ENCODE peak calls at places on chromosomes 12 and 14, in five cellular contexts. One of them, this sample, is unnamed. For H3K9me3, the result is how much of the 10 kb centered on the place peaks cover.

GRCh38 chr12:110141389-110141788 is 17.2 kb downstream of the IFT81 start:
- DNase-seq in CD4-positive, alpha-beta T cell: no peak
- DNase-seq in IMR-90: peak
- DNase-seq in tibial nerve: no peak
- DNase-seq in fibroblast of lung: peak
- DNase-seq in this sample: no peak

GRCh38 chr14:83994020-83994419 is 1535.9 kb upstream of the FLRT2 start:
- DNase-seq in CD4-positive, alpha-beta T cell: no peak
- DNase-seq in IMR-90: peak
- DNase-seq in tibial nerve: no peak
- DNase-seq in fibroblast of lung: peak
- DNase-seq in this sample: no peak

GRCh38 chr12:13536219-13536910 is 339.8 kb downstream of the EMP1 start:
- DNase-seq in CD4-positive, alpha-beta T cell: no peak
- DNase-seq in IMR-90: no peak
- DNase-seq in tibial nerve: no peak
- DNase-seq in fibroblast of lung: no peak
- DNase-seq in this sample: no peak

GRCh38 chr12:63967358-63967757 is 122.9 kb downstream of the SRGAP1 start:
- DNase-seq in CD4-positive, alpha-beta T cell: no peak
- DNase-seq in IMR-90: peak
- DNase-seq in tibial nerve: no peak
- DNase-seq in fibroblast of lung: peak
- DNase-seq in this sample: no peak

GRCh38 chr14:102554835-102555819 is 37.3 kb upstream of the RCOR1 start:
- DNase-seq in CD4-positive, alpha-beta T cell: peak
- DNase-seq in IMR-90: no peak
- DNase-seq in tibial nerve: no peak
- DNase-seq in fibroblast of lung: peak
- DNase-seq in this sample: peak

GRCh38 chr12:6767592-6768384 is 1.6 kb downstream of the PTMS start:
- DNase-seq in CD4-positive, alpha-beta T cell: no peak
- DNase-seq in IMR-90: peak
- DNase-seq in tibial nerve: no peak
- DNase-seq in fibroblast of lung: no peak
- DNase-seq in this sample: no peak

GRCh38 chr14:70884595-70885342 is 22.5 kb upstream of the PCNX1 start:
- DNase-seq in CD4-positive, alpha-beta T cell: no peak
- DNase-seq in IMR-90: no peak
- DNase-seq in tibial nerve: no peak
- DNase-seq in fibroblast of lung: no peak
- DNase-seq in this sample: no peak

GRCh38 chr12:94970560-94970959 is 32.9 kb downstream of the NDUFA12 start:
- DNase-seq in CD4-positive, alpha-beta T cell: no peak
- DNase-seq in IMR-90: no peak
- DNase-seq in tibial nerve: no peak
- DNase-seq in fibroblast of lung: no peak
- DNase-seq in this sample: no peak

GRCh38 chr14:91897121-91897701 is 29.9 kb upstream of the TC2N start:
- DNase-seq in CD4-positive, alpha-beta T cell: no peak
- DNase-seq in IMR-90: peak
- DNase-seq in tibial nerve: peak
- DNase-seq in fibroblast of lung: peak
- DNase-seq in this sample: no peak

GRCh38 chr12:124162151-124163110 is 132.5 kb upstream of the RFLNA start:
- DNase-seq in CD4-positive, alpha-beta T cell: no peak
- DNase-seq in IMR-90: no peak
- DNase-seq in tibial nerve: no peak
- DNase-seq in fibroblast of lung: no peak
- DNase-seq in this sample: peak

GRCh38 chr12:47408171-47408871 is 297.5 kb downstream of the RPAP3 start:
- DNase-seq in CD4-positive, alpha-beta T cell: peak
- DNase-seq in IMR-90: no peak
- DNase-seq in tibial nerve: no peak
- DNase-seq in fibroblast of lung: no peak
- DNase-seq in this sample: no peak

GRCh38 chr12:65838330-65838976 is 14.2 kb downstream of the HMGA2 start:
- DNase-seq in CD4-positive, alpha-beta T cell: no peak
- DNase-seq in IMR-90: no peak
- DNase-seq in tibial nerve: no peak
- DNase-seq in fibroblast of lung: no peak
- DNase-seq in this sample: no peak

GRCh38 chr12:124654666-124655316 is 87.4 kb upstream of the NCOR2 start:
- DNase-seq in CD4-positive, alpha-beta T cell: no peak
- DNase-seq in IMR-90: no peak
- DNase-seq in tibial nerve: no peak
- DNase-seq in fibroblast of lung: no peak
- DNase-seq in this sample: no peak

GRCh38 chr12:128745772-128746689 is 77.7 kb downstream of the SLC15A4 start:
- DNase-seq in CD4-positive, alpha-beta T cell: no peak
- DNase-seq in IMR-90: no peak
- DNase-seq in tibial nerve: no peak
- DNase-seq in fibroblast of lung: no peak
- DNase-seq in this sample: no peak

GRCh38 chr14:92105073-92105844 is 1.1 kb downstream of the ATXN3 start:
- DNase-seq in CD4-positive, alpha-beta T cell: no peak
- DNase-seq in IMR-90: peak
- DNase-seq in tibial nerve: no peak
- DNase-seq in fibroblast of lung: peak
- DNase-seq in this sample: no peak

GRCh38 chr12:31117203-31118011 is 43.7 kb downstream of the DDX11 start:
- DNase-seq in CD4-positive, alpha-beta T cell: peak
- DNase-seq in IMR-90: peak
- DNase-seq in tibial nerve: no peak
- DNase-seq in fibroblast of lung: peak
- DNase-seq in this sample: peak

GRCh38 chr12:125033296-125033695 is 31.9 kb upstream of the AACS start:
- DNase-seq in CD4-positive, alpha-beta T cell: no peak
- DNase-seq in IMR-90: no peak
- DNase-seq in tibial nerve: no peak
- DNase-seq in fibroblast of lung: no peak
- DNase-seq in this sample: no peak

GRCh38 chr12:94204647-94205247 is 56.4 kb downstream of the PLXNC1 start:
- DNase-seq in CD4-positive, alpha-beta T cell: no peak
- DNase-seq in IMR-90: no peak
- DNase-seq in tibial nerve: no peak
- DNase-seq in fibroblast of lung: no peak
- DNase-seq in this sample: no peak

GRCh38 chr12:69915964-69916363 is 90.9 kb downstream of the MYRFL start:
- DNase-seq in CD4-positive, alpha-beta T cell: no peak
- DNase-seq in IMR-90: no peak
- DNase-seq in tibial nerve: no peak
- DNase-seq in fibroblast of lung: no peak
- DNase-seq in this sample: no peak

GRCh38 chr14:99706121-99706900 is 22.2 kb downstream of the CYP46A1 start:
- DNase-seq in CD4-positive, alpha-beta T cell: no peak
- DNase-seq in IMR-90: no peak
- DNase-seq in tibial nerve: no peak
- DNase-seq in fibroblast of lung: no peak
- DNase-seq in this sample: no peak

GRCh38 chr14:98210045-98210678 is 1061.8 kb downstream of the BCL11B start:
- DNase-seq in CD4-positive, alpha-beta T cell: no peak
- DNase-seq in IMR-90: no peak
- DNase-seq in tibial nerve: no peak
- DNase-seq in fibroblast of lung: no peak
- DNase-seq in this sample: peak

GRCh38 chr14:99476864-99477263 is 3.8 kb downstream of the SETD3 start:
- DNase-seq in CD4-positive, alpha-beta T cell: no peak
- DNase-seq in IMR-90: peak
- DNase-seq in tibial nerve: no peak
- DNase-seq in fibroblast of lung: no peak
- DNase-seq in this sample: no peak

GRCh38 chr12:31408778-31409177 is 82.8 kb upstream of the SINHCAF start:
- DNase-seq in CD4-positive, alpha-beta T cell: no peak
- DNase-seq in IMR-90: no peak
- DNase-seq in tibial nerve: no peak
- DNase-seq in fibroblast of lung: no peak
- DNase-seq in this sample: no peak

GRCh38 chr12:32486158-32486557 is 86.8 kb downstream of the FGD4 start:
- DNase-seq in CD4-positive, alpha-beta T cell: no peak
- DNase-seq in IMR-90: no peak
- DNase-seq in tibial nerve: no peak
- DNase-seq in fibroblast of lung: no peak
- DNase-seq in this sample: no peak

GRCh38 chr12:20549115-20549719 is 145.9 kb upstream of the SLCO1C1 start:
- DNase-seq in CD4-positive, alpha-beta T cell: no peak
- DNase-seq in IMR-90: peak
- DNase-seq in tibial nerve: no peak
- DNase-seq in fibroblast of lung: peak
- DNase-seq in this sample: no peak

GRCh38 chr14:104355949-104356737 is 217.8 kb downstream of the KIF26A start:
- DNase-seq in CD4-positive, alpha-beta T cell: no peak
- DNase-seq in IMR-90: no peak
- DNase-seq in tibial nerve: no peak
- DNase-seq in fibroblast of lung: no peak
- DNase-seq in this sample: no peak

GRCh38 chr14:32657081-32657480 is 281.6 kb upstream of the NPAS3 start:
- DNase-seq in CD4-positive, alpha-beta T cell: no peak
- DNase-seq in IMR-90: peak
- DNase-seq in tibial nerve: no peak
- DNase-seq in fibroblast of lung: peak
- DNase-seq in this sample: no peak

DNA sequence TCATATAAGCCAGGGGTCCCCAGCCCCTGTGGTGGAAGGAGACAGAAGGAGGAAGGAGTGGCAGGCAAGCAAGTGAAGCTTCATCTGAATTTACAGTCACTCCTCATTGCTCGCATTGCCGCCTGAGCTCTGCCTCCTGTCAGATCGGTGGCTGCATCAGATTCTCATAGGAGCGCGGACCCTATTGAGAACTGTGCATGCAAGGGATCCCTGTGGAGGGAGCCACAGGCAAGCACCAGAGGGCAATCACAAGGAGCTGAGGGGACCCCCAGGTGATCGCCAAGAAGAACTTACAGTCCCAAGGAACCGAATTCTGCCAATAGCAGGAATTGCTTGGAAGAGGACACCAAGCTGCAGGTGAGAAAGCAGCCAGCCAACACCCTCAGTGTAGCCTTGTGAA is 33.2 kb upstream of the VRK1 start:
- DNase-seq in CD4-positive, alpha-beta T cell: no peak
- DNase-seq in IMR-90: no peak
- DNase-seq in tibial nerve: no peak
- DNase-seq in fibroblast of lung: no peak
- DNase-seq in this sample: no peak
- H3K9me3 ChIP-seq in CD4-positive, alpha-beta T cell: under half
- H3K9me3 ChIP-seq in IMR-90: under half
- H3K9me3 ChIP-seq in tibial nerve: under half
- H3K9me3 ChIP-seq in fibroblast of lung: under half
- H3K9me3 ChIP-seq in this sample: under half

DNA sequence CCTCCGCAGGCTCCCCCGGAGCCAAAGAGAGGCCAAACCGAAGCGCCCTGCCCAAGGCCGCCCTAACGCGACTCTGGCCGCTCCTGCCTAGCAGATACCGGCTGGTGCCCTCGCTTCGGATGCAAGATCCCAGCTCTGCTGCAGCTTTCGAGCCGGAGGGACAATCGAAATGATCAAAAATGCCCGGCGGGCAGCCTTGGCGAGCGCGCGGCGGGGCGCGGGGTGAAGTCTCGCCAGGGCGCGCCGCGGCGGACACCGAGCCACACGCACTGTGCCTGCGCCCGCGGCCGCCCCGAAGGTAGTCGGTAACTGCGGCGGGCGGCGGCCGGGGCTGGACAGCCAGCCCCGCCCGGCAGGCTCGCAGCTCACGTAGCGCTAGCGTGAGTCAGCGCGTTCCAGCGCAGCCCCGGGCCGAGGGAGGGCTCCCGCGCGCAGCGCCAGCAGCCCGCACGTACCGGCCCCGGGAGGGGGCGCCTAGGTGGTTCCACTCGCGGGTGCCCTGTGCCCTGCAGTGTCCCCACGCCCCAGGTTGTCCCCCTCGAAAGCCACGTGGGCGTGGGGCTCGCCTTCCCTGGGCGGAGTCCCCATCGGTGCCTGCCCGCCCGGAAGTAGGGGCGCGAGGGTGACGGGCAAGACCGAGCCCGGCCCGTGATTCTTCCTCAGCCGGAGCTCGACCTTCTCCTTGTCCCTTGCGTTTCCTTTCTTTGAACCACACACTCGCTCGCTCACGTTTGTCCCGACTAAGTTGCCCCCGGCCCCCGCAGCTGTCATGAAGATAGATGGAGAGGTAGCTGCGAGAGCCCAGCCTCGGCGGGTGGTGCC is 109.3 kb upstream of the EGLN3 start:
- DNase-seq in CD4-positive, alpha-beta T cell: peak
- DNase-seq in IMR-90: peak
- DNase-seq in tibial nerve: peak
- DNase-seq in fibroblast of lung: peak
- DNase-seq in this sample: peak
- TF ChIP-seq CTCF in CD4-positive, alpha-beta T cell: no peak
- TF ChIP-seq CTCF in IMR-90: peak
- TF ChIP-seq CTCF in tibial nerve: no peak
- TF ChIP-seq CTCF in fibroblast of lung: peak
- TF ChIP-seq CTCF in this sample: no peak

DNA sequence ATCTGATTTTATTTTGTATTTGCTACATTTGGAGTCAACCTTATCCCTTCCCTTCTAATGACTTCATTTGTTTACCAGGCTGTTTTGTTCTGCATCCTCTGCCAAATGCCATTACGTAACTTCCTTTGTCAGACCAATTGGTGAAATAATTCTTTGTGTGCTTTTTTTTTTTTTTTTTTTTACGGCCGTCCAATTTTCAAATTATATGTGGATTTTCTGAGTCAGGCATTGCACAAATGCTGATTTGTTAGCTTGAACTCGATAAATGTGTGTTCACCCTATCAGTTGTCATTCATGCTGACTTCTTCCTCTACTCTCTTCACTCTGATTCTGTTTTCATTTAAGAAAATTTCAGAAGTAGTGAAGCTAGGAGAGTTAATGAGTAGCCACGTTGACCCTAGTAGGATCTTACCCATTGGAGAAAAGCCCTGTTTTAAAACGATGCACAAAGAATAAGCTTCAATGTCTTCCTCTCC is 386.2 kb downstream of the DIO2 start:
- DNase-seq in CD4-positive, alpha-beta T cell: no peak
- DNase-seq in IMR-90: peak
- DNase-seq in tibial nerve: no peak
- DNase-seq in fibroblast of lung: peak
- DNase-seq in this sample: no peak
- H3K9me3 ChIP-seq in CD4-positive, alpha-beta T cell: under half
- H3K9me3 ChIP-seq in IMR-90: under half
- H3K9me3 ChIP-seq in tibial nerve: under half
- H3K9me3 ChIP-seq in fibroblast of lung: under half
- H3K9me3 ChIP-seq in this sample: under half

GRCh38 chr14:88379706-88380343 is 5.6 kb upstream of the SPATA7 start:
- DNase-seq in CD4-positive, alpha-beta T cell: no peak
- DNase-seq in IMR-90: no peak
- DNase-seq in tibial nerve: no peak
- DNase-seq in fibroblast of lung: no peak
- DNase-seq in this sample: no peak

GRCh38 chr14:88384653-88385205 is 728 bp upstream of the SPATA7 start:
- DNase-seq in CD4-positive, alpha-beta T cell: no peak
- DNase-seq in IMR-90: no peak
- DNase-seq in tibial nerve: no peak
- DNase-seq in fibroblast of lung: no peak
- DNase-seq in this sample: no peak

GRCh38 chr14:88386395-88386794 is 938 bp downstream of the SPATA7 start:
- DNase-seq in CD4-positive, alpha-beta T cell: no peak
- DNase-seq in IMR-90: no peak
- DNase-seq in tibial nerve: no peak
- DNase-seq in fibroblast of lung: no peak
- DNase-seq in this sample: no peak

GRCh38 chr14:88385212-88386101 is at the start of gene SPATA7:
- DNase-seq in CD4-positive, alpha-beta T cell: peak
- DNase-seq in IMR-90: peak
- DNase-seq in tibial nerve: peak
- DNase-seq in fibroblast of lung: peak
- DNase-seq in this sample: peak

GRCh38 chr14:88380405-88380804 is 5.1 kb upstream of the SPATA7 start:
- DNase-seq in CD4-positive, alpha-beta T cell: no peak
- DNase-seq in IMR-90: peak
- DNase-seq in tibial nerve: no peak
- DNase-seq in fibroblast of lung: peak
- DNase-seq in this sample: no peak
- TF ChIP-seq CTCF in CD4-positive, alpha-beta T cell: no peak
- TF ChIP-seq CTCF in IMR-90: peak
- TF ChIP-seq CTCF in tibial nerve: no peak
- TF ChIP-seq CTCF in fibroblast of lung: peak
- TF ChIP-seq CTCF in this sample: no peak

This sample was measured in mucosa of descending colon.